ENCODE peak calls at places on chromosome 14, in five cellular contexts. Y is fibroblast of lung, B is HCT116, L is MM.1S, H is astrocyte. T is an unnamed sample.

GRCh38 chr14:92121207-92121669 is 268 bp downstream of the NDUFB1 start:
- DNase-seq in L (peak), Y (peak), H (peak), B (no peak), T (no peak)

GRCh38 chr14:100535287-100536131 is 51.7 kb downstream of the BEGAIN start:
- DNase-seq in B (no peak), H (no peak), L (no peak), Y (no peak), T (no peak)

GRCh38 chr14:59189281-59189821 is 884 bp downstream of the DAAM1 start:
- DNase-seq in L (peak), B (no peak), H (peak), Y (no peak), T (no peak)

GRCh38 chr14:67056684-67057083 is 132.6 kb upstream of the GARIN2 start:
- DNase-seq in Y (no peak), L (no peak), B (no peak), H (no peak), T (no peak)

GRCh38 chr14:94617366-94617941 is 5.3 kb downstream of the SERPINA3 start:
- DNase-seq in L (no peak), H (no peak), B (no peak), Y (no peak), T (no peak)

GRCh38 chr14:32939254-32940065 is 781 bp downstream of the NPAS3 start:
- DNase-seq in Y (peak), L (no peak), H (peak), B (no peak), T (peak)

GRCh38 chr14:80150301-80150700 is 61.0 kb downstream of the DIO2 start:
- DNase-seq in Y (no peak), L (no peak), H (peak), B (no peak), T (no peak)

GRCh38 chr14:99809864-99810854 is 16.9 kb downstream of the EML1 start:
- DNase-seq in H (no peak), B (no peak), Y (no peak), L (peak), T (no peak)

GRCh38 chr14:99575043-99576023 is 28.7 kb downstream of the CCDC85C start:
- DNase-seq in H (peak), B (no peak), L (no peak), Y (no peak), T (peak)

GRCh38 chr14:45891417-45892080 is 638.5 kb upstream of the MIS18BP1 start:
- DNase-seq in L (no peak), Y (no peak), B (no peak), H (no peak), T (no peak)

GRCh38 chr14:88005050-88005481 is at the start of gene GPR65:
- DNase-seq in L (no peak), H (no peak), B (no peak), Y (no peak), T (no peak)
- H2AFZ ChIP-seq in L (no peak), H (no peak), B (no peak), Y (no peak), T (no peak)

GRCh38 chr14:105600939-105601359 is 74.6 kb downstream of the TMEM121 start:
- DNase-seq in Y (no peak), L (no peak), B (no peak), H (no peak), T (no peak)

GRCh38 chr14:105602799-105603763 is 76.7 kb downstream of the TMEM121 start:
- DNase-seq in L (no peak), B (no peak), Y (no peak), H (no peak), T (no peak)

GRCh38 chr14:105601360-105602242 is 75.2 kb downstream of the TMEM121 start:
- DNase-seq in L (no peak), H (no peak), Y (no peak), B (no peak), T (no peak)

GRCh38 chr14:105605501-105606304 is 79.3 kb downstream of the TMEM121 start:
- DNase-seq in Y (no peak), B (no peak), H (no peak), L (no peak), T (no peak)

DNA sequence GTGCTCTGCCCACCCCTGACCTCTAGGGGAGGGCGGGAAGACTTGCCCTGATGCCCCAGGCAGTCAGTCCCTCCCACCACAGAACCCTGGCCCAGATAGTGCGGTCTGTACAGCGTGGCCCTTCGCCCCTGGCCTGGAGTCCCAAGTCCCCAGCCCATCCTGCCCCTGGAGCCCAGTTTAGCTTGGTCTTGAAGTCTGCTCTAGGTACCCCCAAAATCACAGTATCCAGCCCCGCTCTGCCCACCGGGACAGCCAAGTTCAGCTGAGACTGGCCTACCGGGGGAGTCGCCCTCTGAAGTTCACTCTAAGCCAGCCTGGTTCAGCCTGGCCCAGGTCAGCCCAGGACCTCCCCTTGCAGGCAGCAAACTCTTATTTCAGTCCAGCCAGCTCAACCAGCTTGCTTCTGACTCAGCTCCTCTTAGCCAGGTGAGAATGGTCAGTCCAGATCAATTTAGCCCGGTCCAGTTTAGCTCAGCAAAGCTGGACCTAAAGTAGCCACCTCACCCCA is 75.9 kb downstream of the TMEM121 start:
- DNase-seq in L (no peak), H (no peak), Y (no peak), B (no peak), T (no peak)
- TF ChIP-seq CTCF in L (no peak), H (no peak), Y (no peak), B (no peak), T (no peak)

GRCh38 chr14:65268594-65268993 is 143.9 kb upstream of the FUT8 start:
- DNase-seq in L (no peak), Y (no peak), H (no peak), B (no peak), T (no peak)
- H2AFZ ChIP-seq in L (no peak), Y (no peak), H (no peak), B (no peak), T (no peak)

DNA sequence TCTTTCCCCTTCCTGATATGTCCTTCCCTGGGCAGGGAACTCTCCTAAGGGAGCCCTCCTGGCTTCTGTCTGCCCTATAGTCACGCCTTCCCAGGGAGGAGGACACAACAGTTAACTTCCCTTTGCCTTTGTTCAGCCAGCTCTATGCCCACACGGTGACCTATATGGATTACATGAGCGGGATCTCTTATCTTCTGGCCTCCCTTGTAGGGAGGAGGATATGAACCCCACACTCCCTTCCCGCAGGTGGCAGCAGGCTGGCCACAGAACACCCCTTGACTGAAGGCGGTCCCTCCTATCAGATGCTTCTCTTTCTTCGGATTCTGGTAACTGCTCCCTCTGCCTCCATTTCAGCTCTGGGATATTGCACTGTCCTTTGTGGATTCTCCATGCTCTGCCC is 135.6 kb upstream of the MAX start:
- DNase-seq in B (no peak), Y (no peak), H (no peak), L (no peak), T (peak)
- TF ChIP-seq CTCF in B (peak), Y (no peak), H (no peak), L (no peak), T (peak)